ENCODE peak calls at places on chromosomes 16 and 17, in ten cellular contexts. S is right cardiac atrium; U is fibroblast of lung; R is spleen; H is effector memory CD4-positive, alpha-beta T cell; C is right lobe of liver; W is gastrocnemius medialis; V is thoracic aorta; Y is sigmoid colon; Q is tibial nerve. E is an unnamed sample. For H3K9me3, the result is how much of the 10 kb centered on the place peaks cover.

GRCh38 chr16:69329369-69330285 is 761 bp downstream of the PDF start:
- DNase-seq in S (no peak), U (peak), R (peak), H (peak), C (peak), W (no peak), V (no peak), Y (peak), Q (no peak), E (no peak)

GRCh38 chr16:80924372-80924978 is 82.2 kb downstream of the CMC2 start:
- DNase-seq in S (peak), U (peak), R (no peak), H (no peak), C (peak), W (no peak), V (no peak), Y (no peak), Q (peak), E (no peak)

GRCh38 chr17:42199411-42200011 is 5.2 kb upstream of the GHDC start:
- DNase-seq in S (no peak), U (no peak), R (no peak), H (no peak), C (no peak), W (no peak), V (no peak), Y (no peak), Q (no peak), E (no peak)

GRCh38 chr16:57358527-57359095 is at the start of gene CCL22:
- DNase-seq in S (no peak), U (no peak), R (no peak), H (no peak), C (no peak), W (no peak), V (no peak), Y (no peak), Q (no peak), E (no peak)

GRCh38 chr17:78154903-78155811 is 9.0 kb downstream of the C17orf99 start:
- DNase-seq in S (no peak), U (no peak), R (no peak), H (no peak), C (no peak), W (no peak), V (no peak), Y (no peak), Q (no peak), E (no peak)

GRCh38 chr17:64115871-64116534 is 13.9 kb downstream of the ERN1 start:
- DNase-seq in S (no peak), U (peak), R (no peak), H (no peak), C (no peak), W (no peak), V (no peak), Y (no peak), Q (no peak), E (no peak)

GRCh38 chr17:28412131-28412530 is 6.1 kb upstream of the SLC46A1 start:
- DNase-seq in S (no peak), U (no peak), R (no peak), H (no peak), C (no peak), W (no peak), V (no peak), Y (no peak), Q (no peak), E (no peak)

GRCh38 chr16:54505479-54506247 is 219.1 kb upstream of the IRX3 start:
- DNase-seq in S (peak), U (no peak), R (no peak), H (no peak), C (no peak), W (no peak), V (no peak), Y (no peak), Q (no peak), E (no peak)

GRCh38 chr16:85144026-85144915 is 32.0 kb upstream of the CIBAR2 start:
- DNase-seq in S (no peak), U (no peak), R (no peak), H (no peak), C (no peak), W (no peak), V (no peak), Y (no peak), Q (no peak), E (no peak)

GRCh38 chr16:12330977-12331376 is 354.4 kb downstream of the SNX29 start:
- DNase-seq in S (peak), U (no peak), R (no peak), H (no peak), C (no peak), W (no peak), V (no peak), Y (no peak), Q (no peak), E (no peak)

GRCh38 chr17:48542114-48542955 is 2.6 kb downstream of the HOXB2 start:
- DNase-seq in S (peak), U (no peak), R (no peak), H (no peak), C (no peak), W (no peak), V (no peak), Y (no peak), Q (no peak), E (no peak)

GRCh38 chr17:59746849-59747445 is 39.5 kb downstream of the VMP1 start:
- DNase-seq in S (no peak), U (peak), R (no peak), H (no peak), C (no peak), W (no peak), V (no peak), Y (no peak), Q (no peak), E (no peak)

GRCh38 chr17:76199466-76199865 is 40.8 kb downstream of the RNF157 start:
- DNase-seq in S (no peak), U (no peak), R (no peak), H (peak), C (no peak), W (no peak), V (no peak), Y (no peak), Q (no peak), E (no peak)

GRCh38 chr16:24253192-24253591 is 2.9 kb upstream of the CACNG3 start:
- DNase-seq in S (no peak), U (peak), R (no peak), H (no peak), C (peak), W (no peak), V (no peak), Y (no peak), Q (no peak), E (peak)

GRCh38 chr16:79632289-79632688 is 31.8 kb upstream of the MAF start:
- DNase-seq in S (no peak), U (peak), R (no peak), H (no peak), C (peak), W (no peak), V (no peak), Y (no peak), Q (peak), E (no peak)

GRCh38 chr16:49809561-49809960 is 46.4 kb downstream of the ZNF423 start:
- DNase-seq in S (no peak), U (no peak), R (no peak), H (no peak), C (no peak), W (no peak), V (no peak), Y (no peak), Q (no peak), E (no peak)

GRCh38 chr16:85986931-85987749 is 88.2 kb downstream of the IRF8 start:
- DNase-seq in S (no peak), U (no peak), R (peak), H (peak), C (peak), W (no peak), V (no peak), Y (peak), Q (no peak), E (no peak)

GRCh38 chr16:74998481-74999207 is at the start of gene ZNRF1:
- DNase-seq in S (peak), U (peak), R (peak), H (peak), C (peak), W (peak), V (no peak), Y (peak), Q (peak), E (no peak)

GRCh38 chr16:1938316-1938715 is 4.7 kb downstream of the MSRB1 start:
- DNase-seq in S (no peak), U (no peak), R (no peak), H (no peak), C (peak), W (no peak), V (no peak), Y (no peak), Q (no peak), E (no peak)

GRCh38 chr16:57299009-57299718 is 14.7 kb upstream of the PLLP start:
- DNase-seq in S (peak), U (no peak), R (peak), H (no peak), C (no peak), W (no peak), V (peak), Y (peak), Q (no peak), E (no peak)

GRCh38 chr17:77400445-77400870 is 259.7 kb downstream of the SEC14L1 start:
- DNase-seq in S (no peak), U (no peak), R (peak), H (peak), C (no peak), W (no peak), V (no peak), Y (no peak), Q (no peak), E (no peak)

GRCh38 chr16:73002836-73003235 is 45.1 kb downstream of the ZFHX3 start:
- DNase-seq in S (no peak), U (peak), R (no peak), H (no peak), C (no peak), W (no peak), V (no peak), Y (no peak), Q (no peak), E (no peak)

GRCh38 chr17:14149751-14150150 is 80.4 kb downstream of the COX10 start:
- DNase-seq in S (no peak), U (no peak), R (no peak), H (no peak), C (no peak), W (no peak), V (no peak), Y (no peak), Q (no peak), E (no peak)

GRCh38 chr17:8628172-8628571 is 2.4 kb downstream of the MYH10 start:
- DNase-seq in S (no peak), U (peak), R (no peak), H (no peak), C (no peak), W (no peak), V (no peak), Y (no peak), Q (no peak), E (no peak)

GRCh38 chr17:81478119-81478518 is 34.5 kb downstream of the ACTG1 start:
- DNase-seq in S (no peak), U (no peak), R (no peak), H (no peak), C (no peak), W (no peak), V (no peak), Y (no peak), Q (no peak), E (no peak)

GRCh38 chr16:27722892-27723450 is 173.0 kb downstream of the KATNIP start:
- DNase-seq in S (peak), U (no peak), R (no peak), H (no peak), C (no peak), W (no peak), V (no peak), Y (no peak), Q (no peak), E (no peak)
- H3K27ac ChIP-seq in S (peak), U (no peak), R (no peak), H (no peak), C (no peak), W (no peak), V (no peak), Y (peak), Q (peak), E (no peak)

DNA sequence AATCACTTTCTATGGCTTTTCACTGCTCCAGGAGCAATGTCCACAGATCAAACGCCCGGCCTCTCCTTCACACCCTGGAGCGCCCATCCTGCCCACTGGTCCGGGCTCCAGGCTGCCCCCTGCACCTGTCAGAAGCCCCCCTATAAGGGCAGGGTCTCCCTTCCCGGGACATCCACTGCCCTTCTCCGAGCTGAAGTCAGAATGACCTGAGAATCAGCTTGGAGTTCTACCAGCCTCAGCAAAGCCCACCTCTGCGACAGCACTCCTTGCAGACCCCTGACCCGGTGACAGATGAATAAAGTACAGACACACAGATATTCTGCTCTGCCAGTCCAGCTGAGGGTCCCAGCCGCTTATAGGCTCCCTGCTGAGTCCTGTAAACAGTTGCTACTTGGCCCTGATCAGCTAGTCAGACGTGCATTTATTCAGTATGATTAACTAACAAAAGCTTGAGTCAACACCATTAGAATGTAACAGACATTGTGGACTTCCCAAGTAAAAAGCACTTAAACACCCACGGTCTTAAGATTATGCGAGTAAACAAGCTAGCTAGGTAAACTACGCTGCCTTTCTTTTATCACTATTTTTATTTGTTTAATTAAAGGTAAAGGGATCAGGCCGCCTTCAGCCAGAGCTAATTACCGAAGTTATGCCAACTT is 4.8 kb downstream of the SLC7A5 start:
- DNase-seq in S (no peak), U (peak), R (no peak), H (no peak), C (no peak), W (no peak), V (no peak), Y (no peak), Q (no peak), E (no peak)
- H3K4me3 ChIP-seq in S (no peak), U (peak), R (no peak), H (no peak), C (no peak), W (no peak), V (no peak), Y (no peak), Q (no peak), E (no peak)

GRCh38 chr16:35363510-35363909 is 1904.1 kb downstream of the TP53TG3F start:
- DNase-seq in S (no peak), U (no peak), R (no peak), H (no peak), C (no peak), W (no peak), V (no peak), Y (no peak), Q (no peak), E (no peak)

GRCh38 chr16:35370617-35371016 is 1911.2 kb downstream of the TP53TG3F start:
- DNase-seq in S (no peak), U (no peak), R (no peak), H (no peak), C (no peak), W (no peak), V (no peak), Y (no peak), Q (no peak), E (no peak)

GRCh38 chr16:35364263-35364662 is 1904.9 kb downstream of the TP53TG3F start:
- DNase-seq in S (no peak), U (no peak), R (no peak), H (no peak), C (no peak), W (no peak), V (no peak), Y (no peak), Q (no peak), E (no peak)

GRCh38 chr16:35365675-35366074 is 1906.3 kb downstream of the TP53TG3F start:
- DNase-seq in S (no peak), U (no peak), R (no peak), H (no peak), C (no peak), W (no peak), V (no peak), Y (no peak), Q (no peak), E (no peak)
- H3K9me3 ChIP-seq in S (under half), U (under half), R (under half), H (under half), C (under half), W (under half), V (under half), Y (under half), Q (under half), E (under half)

GRCh38 chr16:66898933-66899309 is 18.6 kb downstream of the PDP2 start:
- DNase-seq in S (no peak), U (no peak), R (no peak), H (no peak), C (no peak), W (no peak), V (no peak), Y (no peak), Q (no peak), E (no peak)

GRCh38 chr16:66899310-66899944 is 19.1 kb downstream of the PDP2 start:
- DNase-seq in S (no peak), U (peak), R (no peak), H (no peak), C (peak), W (peak), V (no peak), Y (no peak), Q (no peak), E (no peak)

GRCh38 chr16:66895999-66896398 is 15.7 kb downstream of the PDP2 start:
- DNase-seq in S (no peak), U (no peak), R (no peak), H (no peak), C (no peak), W (no peak), V (no peak), Y (no peak), Q (no peak), E (no peak)

GRCh38 chr16:66899945-66900688 is 18.6 kb downstream of the CDH16 start:
- DNase-seq in S (peak), U (peak), R (no peak), H (no peak), C (peak), W (peak), V (peak), Y (peak), Q (peak), E (no peak)

DNA sequence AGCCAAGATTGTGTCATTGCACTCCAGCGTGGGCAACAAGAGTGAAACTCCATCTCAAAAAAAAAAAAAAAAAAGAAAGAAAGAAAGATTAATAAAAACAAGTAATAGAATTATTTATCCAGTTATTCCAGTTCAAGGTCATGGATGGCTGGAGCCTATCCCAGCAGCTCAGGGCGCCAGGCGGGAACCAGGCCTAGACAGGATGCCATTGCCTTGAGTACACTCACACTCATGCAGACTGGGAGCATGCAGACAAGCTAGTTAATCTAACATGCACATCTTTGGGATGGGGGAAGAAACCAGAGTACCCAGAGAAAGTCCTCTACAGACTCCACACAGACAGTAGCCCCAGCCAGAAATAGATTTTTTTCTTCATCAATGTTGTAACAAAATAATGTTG is 17.9 kb downstream of the PDP2 start:
- DNase-seq in S (no peak), U (peak), R (no peak), H (no peak), C (peak), W (peak), V (peak), Y (no peak), Q (no peak), E (no peak)
- H3K27ac ChIP-seq in S (no peak), U (no peak), R (no peak), H (no peak), C (no peak), W (peak), V (peak), Y (peak), Q (peak), E (no peak)

E was measured in SK-N-MC.